ENCODE peak calls at places on chromosomes 1 and 21, in four cellular contexts. V, B, C and F are unnamed samples.

GRCh38 chr21:16248705-16249104 is 518.9 kb downstream of the USP25 start:
- DNase-seq in V (no peak), B (no peak), C (no peak), F (no peak)

GRCh38 chr1:154478639-154479038 is 23.4 kb upstream of the TDRD10 start:
- DNase-seq in V (peak; percentile 45), B (no peak), C (no peak), F (peak; percentile 52)

GRCh38 chr1:156645058-156645457 is 3.1 kb downstream of the BCAN start:
- DNase-seq in V (no peak), B (no peak), C (no peak), F (no peak)

GRCh38 chr1:53737648-53738204 is 1.2 kb downstream of the GLIS1 start:
- DNase-seq in V (no peak), B (no peak), C (no peak), F (no peak)

GRCh38 chr1:64686828-64687724 is 57.8 kb upstream of the RAVER2 start:
- DNase-seq in V (peak; percentile 66), B (no peak), C (peak; percentile 46), F (peak; percentile 37)

GRCh38 chr21:45923146-45923545 is 58.4 kb upstream of the COL6A1 start:
- DNase-seq in V (peak; percentile 46), B (no peak), C (peak; percentile 58), F (peak; percentile 16)

GRCh38 chr1:209428241-209428921 is 155.1 kb upstream of the CAMK1G start:
- DNase-seq in V (no peak), B (no peak), C (no peak), F (no peak)

GRCh38 chr1:19353596-19353995 is 41.5 kb downstream of the SLC66A1 start:
- DNase-seq in V (no peak), B (no peak), C (no peak), F (no peak)

GRCh38 chr1:246947255-246947654 is 15.5 kb upstream of the AHCTF1 start:
- DNase-seq in V (no peak), B (no peak), C (no peak), F (peak; percentile 92)

GRCh38 chr1:206141996-206142395 is 24.8 kb upstream of the AVPR1B start:
- DNase-seq in V (no peak), B (no peak), C (no peak), F (no peak)

GRCh38 chr21:36908260-36908908 is 58.1 kb downstream of the HLCS start:
- DNase-seq in V (no peak), B (no peak), C (no peak), F (no peak)

GRCh38 chr1:43444827-43445225 is 8.9 kb downstream of the HYI start:
- DNase-seq in V (peak; percentile 89), B (no peak), C (no peak), F (no peak)

GRCh38 chr1:213369465-213369864 is 318.4 kb downstream of the RPS6KC1 start:
- DNase-seq in V (no peak), B (no peak), C (no peak), F (no peak)

GRCh38 chr1:25945756-25946155 is 39.5 kb upstream of the STMN1 start:
- DNase-seq in V (no peak), B (no peak), C (no peak), F (no peak)

GRCh38 chr21:26280715-26281310 is 110.2 kb upstream of the APP start:
- DNase-seq in V (no peak), B (no peak), C (no peak), F (no peak)

GRCh38 chr1:12549460-12550349 is 68.3 kb downstream of the DHRS3 start:
- DNase-seq in V (peak; percentile 75), B (no peak), C (peak; percentile 80), F (peak; percentile 90)

GRCh38 chr1:174800951-174801350 is 198.8 kb upstream of the CACYBP start:
- DNase-seq in V (no peak), B (no peak), C (no peak), F (no peak)

GRCh38 chr1:7470904-7471638 is 300.0 kb upstream of the VAMP3 start:
- DNase-seq in V (peak; percentile 36), B (peak; percentile 23), C (peak; percentile 90), F (no peak)

GRCh38 chr1:16141573-16142336 is 14.1 kb downstream of the EPHA2 start:
- DNase-seq in V (no peak), B (no peak), C (no peak), F (no peak)

GRCh38 chr1:232317336-232317735 is 312.6 kb downstream of the SIPA1L2 start:
- DNase-seq in V (no peak), B (no peak), C (no peak), F (no peak)

GRCh38 chr1:179826626-179827280 is 50.9 kb downstream of the TOR1AIP2 start:
- DNase-seq in V (no peak), B (no peak), C (no peak), F (no peak)

GRCh38 chr1:50667272-50667671 is 244.0 kb upstream of the DMRTA2 start:
- DNase-seq in V (no peak), B (no peak), C (no peak), F (no peak)

GRCh38 chr1:228013322-228014234 is 6.8 kb downstream of the WNT3A start:
- DNase-seq in V (peak; percentile 8), B (no peak), C (no peak), F (no peak)

GRCh38 chr1:79663916-79664315 is 657.4 kb upstream of the ADGRL4 start:
- DNase-seq in V (no peak), B (no peak), C (no peak), F (no peak)

GRCh38 chr1:44000266-44000665 is 8.9 kb downstream of the CCDC24 start:
- DNase-seq in V (no peak), B (no peak), C (no peak), F (no peak)

GRCh38 chr1:154344977-154345837 is 19.9 kb downstream of the ATP8B2 start:
- DNase-seq in V (peak; percentile 66), B (no peak), C (peak; percentile 41), F (peak; percentile 44)

GRCh38 chr21:34272321-34272720 is 91.5 kb upstream of the KCNE2 start:
- DNase-seq in V (no peak), B (no peak), C (no peak), F (no peak)

GRCh38 chr21:34270406-34270805 is 93.4 kb upstream of the KCNE2 start:
- DNase-seq in V (no peak), B (no peak), C (no peak), F (no peak)

GRCh38 chr21:34276711-34277425 is 86.9 kb upstream of the KCNE2 start:
- DNase-seq in V (no peak), B (peak; percentile 21), C (no peak), F (no peak)

GRCh38 chr21:34271452-34271851 is 92.4 kb upstream of the KCNE2 start:
- DNase-seq in V (no peak), B (no peak), C (no peak), F (no peak)

DNA sequence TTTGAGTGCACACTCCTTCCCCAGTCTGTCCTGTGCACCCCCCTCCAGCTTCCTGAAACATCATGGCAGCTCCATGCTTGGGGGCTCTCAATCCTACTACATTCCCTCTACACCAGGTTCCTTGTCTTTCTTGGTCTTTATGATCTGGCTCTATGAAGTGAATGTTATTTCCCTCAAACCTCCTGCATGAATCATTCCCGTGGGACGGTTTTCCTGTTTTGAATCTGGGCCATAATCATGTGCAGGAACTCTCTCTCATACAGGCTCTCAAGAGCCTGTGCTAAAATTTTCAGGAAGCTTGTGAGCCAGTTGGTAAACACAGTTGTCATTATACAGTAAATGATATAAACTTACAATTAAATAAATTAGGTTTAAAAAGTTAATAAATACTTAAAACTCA is 89.8 kb upstream of the KCNE2 start:
- DNase-seq in V (no peak), B (no peak), C (no peak), F (no peak)
- TF ChIP-seq CHD4 in V (no peak), B (no peak), C (no peak), F (no peak)

GRCh38 chr1:92464588-92465255 is 22.0 kb downstream of the GFI1 start:
- DNase-seq in V (no peak), B (no peak), C (no peak), F (no peak)

GRCh38 chr1:92470216-92470615 is 16.5 kb downstream of the GFI1 start:
- DNase-seq in V (no peak), B (no peak), C (no peak), F (no peak)

GRCh38 chr1:92465256-92465647 is 21.5 kb downstream of the GFI1 start:
- DNase-seq in V (no peak), B (no peak), C (no peak), F (no peak)

GRCh38 chr1:92461364-92462097 is 25.2 kb downstream of the GFI1 start:
- DNase-seq in V (no peak), B (no peak), C (no peak), F (peak; percentile 15)

GRCh38 chr1:92466702-92467101 is 20.0 kb downstream of the GFI1 start:
- DNase-seq in V (no peak), B (no peak), C (no peak), F (no peak)
- TF ChIP-seq CHD4 in V (no peak), B (no peak), C (no peak), F (no peak)

GRCh38 chr1:203467550-203467921 is 8.1 kb upstream of the PRELP start:
- DNase-seq in V (no peak), B (no peak), C (no peak), F (no peak)
- TF ChIP-seq CHD4 in V (no peak), B (no peak), C (no peak), F (no peak)

GRCh38 chr1:110339040-110339426 is at the start of gene RBM15:
- DNase-seq in V (peak; percentile 93), B (peak; percentile 100), C (peak; percentile 89), F (peak; percentile 100)

GRCh38 chr1:110337704-110338199 is 1.4 kb upstream of the RBM15 start:
- DNase-seq in V (peak; percentile 39), B (no peak), C (peak; percentile 21), F (peak; percentile 54)

GRCh38 chr1:110335265-110335664 is 3.9 kb upstream of the RBM15 start:
- DNase-seq in V (no peak), B (no peak), C (no peak), F (peak; percentile 66)

GRCh38 chr1:110338200-110339039 is 757 bp upstream of the RBM15 start:
- DNase-seq in V (peak; percentile 97), B (peak; percentile 100), C (peak; percentile 84), F (peak; percentile 87)

GRCh38 chr1:110336300-110337039 is 2.7 kb upstream of the RBM15 start:
- DNase-seq in V (no peak), B (no peak), C (no peak), F (no peak)
- TF ChIP-seq CHD4 in V (no peak), B (no peak), C (no peak), F (no peak)

DNA sequence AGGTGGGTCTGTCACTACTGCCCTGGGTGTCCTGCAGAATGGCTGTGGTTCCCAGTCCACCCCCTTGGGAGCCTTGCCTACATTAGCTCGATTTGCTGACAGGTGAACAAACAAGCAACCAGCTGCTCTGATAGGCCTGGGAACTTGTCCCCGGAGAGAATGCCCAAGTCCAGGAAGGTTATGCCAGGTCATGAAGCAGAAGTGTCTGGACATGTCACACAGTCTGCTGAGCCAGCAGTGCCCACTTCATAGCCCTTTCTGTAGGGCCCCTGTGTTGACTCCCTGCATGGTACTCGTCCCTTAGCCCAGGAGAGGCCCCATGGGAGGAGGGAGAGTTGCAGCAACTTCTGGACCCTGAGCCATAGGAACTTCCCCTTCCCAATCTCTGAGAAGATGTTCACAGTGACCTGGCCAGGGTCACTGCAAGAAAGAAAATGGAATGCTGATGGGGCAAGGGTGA is 31.0 kb downstream of the UCK2 start:
- DNase-seq in V (no peak), B (no peak), C (no peak), F (peak; percentile 70)
- TF ChIP-seq CHD4 in V (no peak), B (no peak), C (no peak), F (no peak)